ENCODE peak calls at places on chromosomes 11 and 22, in nine cellular contexts. G, N, U, S, I, O, B, P and C are unnamed samples.

GRCh38 chr11:114079406-114080072 is 20.0 kb downstream of the ZBTB16 start:
- DNase-seq in G (no peak), N (no peak), U (no peak), S (peak), I (peak), O (no peak), B (no peak), P (no peak), C (no peak)

GRCh38 chr11:122105009-122105828 is 10.8 kb downstream of the BLID start:
- DNase-seq in G (peak), N (no peak), U (peak), S (no peak), I (peak), O (no peak), B (no peak), P (no peak), C (no peak)

GRCh38 chr11:1081601-1082311 is 7.1 kb downstream of the MUC2 start:
- DNase-seq in G (peak), N (no peak), U (no peak), S (peak), I (no peak), O (peak), B (no peak), P (no peak), C (no peak)

GRCh38 chr11:7547091-7547490 is 33.3 kb downstream of the PPFIBP2 start:
- DNase-seq in G (no peak), N (no peak), U (no peak), S (no peak), I (no peak), O (no peak), B (no peak), P (no peak), C (no peak)

GRCh38 chr22:30241576-30242371 is 4.8 kb downstream of the LIF start:
- DNase-seq in G (no peak), N (peak), U (no peak), S (no peak), I (no peak), O (no peak), B (no peak), P (no peak), C (no peak)

GRCh38 chr11:65801153-65801987 is 14.5 kb downstream of the OVOL1 start:
- DNase-seq in G (no peak), N (no peak), U (no peak), S (no peak), I (peak), O (no peak), B (no peak), P (no peak), C (no peak)

GRCh38 chr22:49753961-49754673 is 73.6 kb downstream of the BRD1 start:
- DNase-seq in G (peak), N (no peak), U (no peak), S (no peak), I (no peak), O (no peak), B (no peak), P (no peak), C (peak)

GRCh38 chr22:45163074-45163416 is 680 bp upstream of the NUP50 start:
- DNase-seq in G (no peak), N (no peak), U (no peak), S (peak), I (no peak), O (peak), B (no peak), P (no peak), C (no peak)

GRCh38 chr11:64803846-64804345 is 882 bp upstream of the MAP4K2 start:
- DNase-seq in G (no peak), N (no peak), U (no peak), S (no peak), I (no peak), O (no peak), B (no peak), P (no peak), C (no peak)

GRCh38 chr11:27717801-27718229 is 17.6 kb upstream of the BDNF start:
- DNase-seq in G (no peak), N (no peak), U (no peak), S (no peak), I (no peak), O (no peak), B (no peak), P (no peak), C (no peak)

GRCh38 chr22:23834830-23835772 is 3.7 kb downstream of the DERL3 start:
- DNase-seq in G (peak), N (peak), U (no peak), S (peak), I (peak), O (no peak), B (no peak), P (no peak), C (no peak)

GRCh38 chr22:46346680-46347405 is 11.3 kb downstream of the TRMU start:
- DNase-seq in G (peak), N (no peak), U (no peak), S (peak), I (peak), O (no peak), B (no peak), P (no peak), C (no peak)

GRCh38 chr11:118343981-118344521 is at the start of gene CD3G:
- DNase-seq in G (no peak), N (no peak), U (no peak), S (no peak), I (no peak), O (no peak), B (no peak), P (no peak), C (no peak)

GRCh38 chr11:100878474-100878873 is 191.4 kb downstream of the ARHGAP42 start:
- DNase-seq in G (no peak), N (no peak), U (no peak), S (no peak), I (no peak), O (no peak), B (no peak), P (no peak), C (no peak)

GRCh38 chr11:92246637-92247036 is 22.0 kb downstream of the FAT3 start:
- DNase-seq in G (no peak), N (no peak), U (no peak), S (no peak), I (no peak), O (no peak), B (no peak), P (no peak), C (no peak)

GRCh38 chr11:1830119-1830499 is 4.7 kb upstream of the SYT8 start:
- DNase-seq in G (no peak), N (peak), U (peak), S (no peak), I (no peak), O (no peak), B (no peak), P (no peak), C (no peak)

GRCh38 chr11:77127969-77128691 is at the start of gene MYO7A:
- DNase-seq in G (peak), N (peak), U (no peak), S (peak), I (peak), O (peak), B (peak), P (peak), C (no peak)

GRCh38 chr22:41983516-41983915 is 14.3 kb downstream of the SEPTIN3 start:
- DNase-seq in G (no peak), N (no peak), U (no peak), S (no peak), I (no peak), O (no peak), B (no peak), P (no peak), C (no peak)

GRCh38 chr11:31958086-31958735 is 132.7 kb upstream of the RCN1 start:
- DNase-seq in G (peak), N (peak), U (peak), S (peak), I (peak), O (peak), B (peak), P (peak), C (no peak)

GRCh38 chr11:2539761-2540520 is 95.1 kb downstream of the KCNQ1 start:
- DNase-seq in G (peak), N (peak), U (no peak), S (peak), I (peak), O (no peak), B (no peak), P (no peak), C (no peak)

GRCh38 chr11:46675288-46675851 is 25.0 kb downstream of the ARHGAP1 start:
- DNase-seq in G (peak), N (peak), U (peak), S (peak), I (peak), O (no peak), B (no peak), P (no peak), C (no peak)

GRCh38 chr22:30385913-30386312 is 1.3 kb downstream of the RNF215 start:
- DNase-seq in G (no peak), N (peak), U (no peak), S (no peak), I (no peak), O (no peak), B (no peak), P (no peak), C (no peak)

GRCh38 chr11:107370390-107370789 is 87.2 kb downstream of the CWF19L2 start:
- DNase-seq in G (no peak), N (no peak), U (peak), S (no peak), I (no peak), O (no peak), B (no peak), P (no peak), C (no peak)

GRCh38 chr22:26792522-26792921 is 135.1 kb downstream of the MIAT start:
- DNase-seq in G (no peak), N (no peak), U (no peak), S (no peak), I (no peak), O (no peak), B (no peak), P (no peak), C (no peak)

GRCh38 chr22:27370281-27370680 is 431.3 kb downstream of the MN1 start:
- DNase-seq in G (no peak), N (no peak), U (no peak), S (no peak), I (no peak), O (no peak), B (no peak), P (no peak), C (no peak)

GRCh38 chr22:47071078-47071811 is 308.8 kb downstream of the TBC1D22A start:
- DNase-seq in G (peak), N (no peak), U (no peak), S (peak), I (no peak), O (peak), B (no peak), P (no peak), C (no peak)

GRCh38 chr22:34055525-34056200 is 135.4 kb upstream of the LARGE1 start:
- DNase-seq in G (no peak), N (no peak), U (peak), S (peak), I (peak), O (peak), B (no peak), P (peak), C (peak)

GRCh38 chr11:13462928-13463778 is at the start of gene BTBD10:
- DNase-seq in G (peak), N (peak), U (peak), S (peak), I (peak), O (peak), B (peak), P (peak), C (peak)

GRCh38 chr11:10454902-10455631 is at the start of gene AMPD3:
- DNase-seq in G (no peak), N (no peak), U (peak), S (peak), I (no peak), O (no peak), B (no peak), P (no peak), C (peak)

GRCh38 chr11:121416909-121417567 is 35.1 kb upstream of the SORL1 start:
- DNase-seq in G (no peak), N (peak), U (peak), S (peak), I (peak), O (no peak), B (no peak), P (no peak), C (no peak)

GRCh38 chr22:37457093-37457893 is 28.9 kb downstream of the MFNG start:
- DNase-seq in G (peak), N (peak), U (peak), S (peak), I (peak), O (peak), B (peak), P (peak), C (no peak)

GRCh38 chr11:67269401-67270255 is 3.4 kb downstream of the GRK2 start:
- DNase-seq in G (peak), N (no peak), U (no peak), S (peak), I (peak), O (no peak), B (no peak), P (no peak), C (no peak)

GRCh38 chr22:28139993-28140392 is 220.9 kb upstream of the PITPNB start:
- DNase-seq in G (no peak), N (no peak), U (peak), S (no peak), I (no peak), O (no peak), B (no peak), P (no peak), C (no peak)

GRCh38 chr11:118930152-118930712 is 4.5 kb upstream of the BCL9L start:
- DNase-seq in G (peak), N (no peak), U (peak), S (peak), I (peak), O (peak), B (peak), P (peak), C (peak)

GRCh38 chr11:111329306-111330204 is 31.2 kb downstream of the POU2AF3 start:
- DNase-seq in G (no peak), N (peak), U (no peak), S (peak), I (peak), O (no peak), B (no peak), P (no peak), C (no peak)

GRCh38 chr11:111977141-111978027 is 40.2 kb downstream of the DIXDC1 start:
- DNase-seq in G (peak), N (peak), U (no peak), S (peak), I (peak), O (no peak), B (no peak), P (peak), C (no peak)

GRCh38 chr11:109490953-109491733 is 69.2 kb downstream of the C11orf87 start:
- DNase-seq in G (no peak), N (no peak), U (no peak), S (no peak), I (no peak), O (no peak), B (no peak), P (no peak), C (no peak)